ENCODE peak calls at places on chromosome 6, in seven cellular contexts. S is endothelial cell of umbilical vein, I is fibroblast of mammary gland, U is foreskin fibroblast, E is HCT116, R is astrocyte, L is body of pancreas. P is an unnamed sample.

GRCh38 chr6:154569136-154569862 is 58.8 kb upstream of the CNKSR3 start:
- DNase-seq in S (peak), U (no peak), I (no peak), R (no peak), E (no peak), L (no peak), P (peak)

GRCh38 chr6:111430605-111431378 is 52.2 kb downstream of the REV3L start:
- DNase-seq in S (no peak), L (no peak), I (no peak), E (no peak), U (no peak), R (no peak), P (no peak)

GRCh38 chr6:9516207-9516606 is 898.7 kb downstream of the TFAP2A start:
- DNase-seq in I (peak), S (no peak), E (peak), U (peak), R (peak), L (no peak), P (peak)

GRCh38 chr6:124798942-124799496 is 163.2 kb upstream of the RNF217 start:
- DNase-seq in U (no peak), E (no peak), I (peak), S (no peak), L (no peak), R (no peak), P (peak)

GRCh38 chr6:138492871-138493270 is 6.4 kb downstream of the NHSL1 start:
- DNase-seq in U (no peak), L (no peak), I (no peak), R (no peak), E (no peak), S (no peak), P (no peak)

GRCh38 chr6:154197176-154197850 is 158.3 kb downstream of the OPRM1 start:
- DNase-seq in E (no peak), U (peak), R (peak), S (no peak), L (no peak), I (peak), P (peak)

GRCh38 chr6:84623956-84624680 is 140.3 kb downstream of the TBX18 start:
- DNase-seq in S (peak), L (peak), E (no peak), R (peak), I (peak), U (peak), P (peak)

GRCh38 chr6:117483645-117484016 is 1.2 kb downstream of the DCBLD1 start:
- DNase-seq in R (no peak), E (no peak), I (peak), S (no peak), L (no peak), U (no peak), P (peak)

GRCh38 chr6:90446164-90446563 is 140.7 kb downstream of the MAP3K7 start:
- DNase-seq in U (no peak), L (no peak), E (no peak), S (peak), I (peak), R (peak), P (peak)

GRCh38 chr6:37630281-37630799 is 67.3 kb downstream of the MDGA1 start:
- DNase-seq in E (peak), R (peak), L (peak), I (peak), S (peak), U (peak), P (peak)

GRCh38 chr6:111469543-111469942 is 13.5 kb downstream of the REV3L start:
- DNase-seq in L (no peak), I (no peak), R (no peak), S (no peak), E (no peak), U (no peak), P (no peak)

GRCh38 chr6:122734529-122735203 is 44.9 kb upstream of the FABP7 start:
- DNase-seq in S (no peak), U (no peak), R (no peak), E (no peak), L (no peak), I (no peak), P (no peak)

GRCh38 chr6:128379577-128379976 is 140.8 kb downstream of the PTPRK start:
- DNase-seq in U (no peak), I (no peak), L (no peak), R (no peak), E (no peak), S (no peak), P (no peak)

GRCh38 chr6:72376736-72377135 is 245.1 kb upstream of the KCNQ5 start:
- DNase-seq in S (no peak), R (no peak), I (no peak), L (no peak), E (no peak), U (no peak), P (no peak)

GRCh38 chr6:99241905-99242534 is 107.5 kb downstream of the FAXC start:
- DNase-seq in U (peak), S (peak), L (no peak), I (peak), R (peak), E (peak), P (peak)

GRCh38 chr6:130602151-130602770 is 224.9 kb upstream of the SMLR1 start:
- DNase-seq in S (peak), I (peak), E (peak), U (peak), L (no peak), R (peak), P (peak)

GRCh38 chr6:26199057-26199772 is 112.0 kb downstream of the HFE start:
- DNase-seq in L (peak), U (peak), S (peak), E (peak), R (peak), I (peak), P (peak)

GRCh38 chr6:157323114-157323923 is at the start of gene TMEM242:
- DNase-seq in L (peak), E (peak), S (peak), U (peak), I (peak), R (peak), P (peak)
- TF ChIP-seq CTCF in L (peak), E (no peak), S (no peak), U (peak), I (peak), R (no peak), P (peak)

GRCh38 chr6:21870071-21870729 is 276.6 kb downstream of the SOX4 start:
- DNase-seq in R (no peak), L (no peak), U (no peak), E (no peak), I (peak), S (no peak), P (no peak)

GRCh38 chr6:21869085-21869771 is 275.7 kb downstream of the SOX4 start:
- DNase-seq in U (no peak), E (no peak), L (no peak), S (no peak), I (no peak), R (no peak), P (no peak)

GRCh38 chr6:21874372-21874771 is 280.8 kb downstream of the SOX4 start:
- DNase-seq in S (no peak), I (no peak), L (no peak), R (no peak), E (no peak), U (no peak), P (no peak)

GRCh38 chr6:21873562-21873961 is 280.0 kb downstream of the SOX4 start:
- DNase-seq in U (no peak), R (peak), L (peak), E (no peak), S (no peak), I (peak), P (peak)

DNA sequence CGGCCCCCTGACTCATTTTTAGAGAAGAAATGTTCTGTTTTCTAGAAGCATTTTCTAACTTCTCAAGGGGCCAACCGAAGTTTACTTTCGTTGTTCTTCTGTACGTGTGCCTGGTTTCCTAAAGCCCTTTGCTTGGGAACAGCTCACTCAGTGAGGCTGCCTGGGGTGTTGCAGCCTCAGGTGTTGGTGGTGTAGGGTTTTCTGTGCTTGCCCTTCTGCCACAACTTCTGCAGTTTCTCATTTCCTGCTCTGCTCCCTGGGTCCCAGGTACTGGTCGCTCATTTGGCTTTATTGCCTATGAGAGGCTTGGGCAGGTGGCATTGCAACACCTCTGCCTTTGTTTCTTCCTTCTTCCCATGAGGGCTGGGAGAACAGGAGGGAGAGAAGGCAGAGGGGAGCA is 278.3 kb downstream of the SOX4 start:
- DNase-seq in L (no peak), I (no peak), R (no peak), S (no peak), U (no peak), E (no peak), P (no peak)
- H3K4me3 ChIP-seq in L (no peak), I (no peak), R (no peak), S (no peak), U (no peak), E (no peak), P (no peak)

GRCh38 chr6:34196833-34197195 is 39.9 kb upstream of the HMGA1 start:
- DNase-seq in I (no peak), U (no peak), E (no peak), S (no peak), L (no peak), R (no peak), P (no peak)

GRCh38 chr6:34196116-34196832 is 40.4 kb upstream of the HMGA1 start:
- DNase-seq in R (peak), L (peak), E (peak), I (peak), S (peak), U (peak), P (peak)

GRCh38 chr6:34190504-34191122 is 44.7 kb upstream of the GRM4 start:
- DNase-seq in E (no peak), R (no peak), L (no peak), U (no peak), S (no peak), I (no peak), P (no peak)

GRCh38 chr6:34195726-34196115 is 41.0 kb upstream of the HMGA1 start:
- DNase-seq in L (no peak), U (no peak), I (no peak), R (no peak), E (no peak), S (no peak), P (no peak)

DNA sequence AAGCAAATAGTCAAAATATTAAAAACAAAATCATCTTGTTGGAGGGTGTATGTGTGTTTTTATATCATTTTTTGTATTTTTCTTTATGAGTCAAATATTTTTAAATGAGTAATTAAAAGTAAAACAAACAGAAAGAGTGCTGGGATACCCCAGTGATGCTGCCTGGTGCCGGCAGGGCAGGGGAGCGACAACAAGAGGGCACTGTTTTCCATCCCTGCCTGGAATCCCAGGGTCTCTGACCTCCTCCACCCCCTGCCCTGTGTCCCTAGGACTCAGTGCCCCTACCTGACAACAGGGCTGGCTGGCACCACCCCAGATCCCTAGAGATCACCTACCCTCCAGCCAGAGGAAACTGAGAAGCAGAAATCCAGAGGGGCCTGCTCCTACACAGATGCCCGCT is 41.9 kb upstream of the HMGA1 start:
- DNase-seq in E (no peak), L (no peak), S (no peak), U (no peak), R (no peak), I (no peak), P (no peak)
- TF ChIP-seq CTCF in E (peak), L (no peak), S (no peak), U (no peak), R (no peak), I (no peak), P (no peak)

GRCh38 chr6:31792741-31793140 is 2.8 kb downstream of the VARS1 start:
- DNase-seq in I (peak), L (no peak), R (peak), S (no peak), E (peak), U (no peak), P (peak)
- H3K4me3 ChIP-seq in I (no peak), L (no peak), R (peak), S (no peak), E (peak), U (no peak), P (no peak)

GRCh38 chr6:164214066-164214465 is 799.5 kb downstream of the QKI start:
- DNase-seq in S (no peak), E (no peak), I (no peak), L (no peak), U (no peak), R (no peak), P (no peak)

GRCh38 chr6:164216839-164217238 is 802.3 kb downstream of the QKI start:
- DNase-seq in U (no peak), S (no peak), R (no peak), L (no peak), I (no peak), E (no peak), P (no peak)

GRCh38 chr6:164216368-164216767 is 801.9 kb downstream of the QKI start:
- DNase-seq in R (no peak), S (no peak), I (no peak), U (no peak), E (no peak), L (no peak), P (no peak)
- TF ChIP-seq CTCF in R (no peak), S (no peak), I (no peak), U (no peak), E (no peak), L (no peak), P (no peak)

GRCh38 chr6:106844930-106845329 is 129.6 kb downstream of the CD24 start:
- DNase-seq in E (no peak), R (no peak), U (no peak), L (no peak), I (no peak), S (no peak), P (no peak)
- H3K4me3 ChIP-seq in E (no peak), R (no peak), U (no peak), L (no peak), I (no peak), S (no peak), P (no peak)

GRCh38 chr6:107972413-107973096 is 14.5 kb upstream of the SEC63 start:
- DNase-seq in E (no peak), U (no peak), L (no peak), R (no peak), I (no peak), S (no peak), P (peak)

GRCh38 chr6:107973594-107973993 is 15.6 kb upstream of the SEC63 start:
- DNase-seq in E (no peak), S (no peak), R (no peak), I (no peak), U (no peak), L (no peak), P (no peak)

GRCh38 chr6:107976267-107976783 is 18.3 kb upstream of the SEC63 start:
- DNase-seq in S (no peak), I (no peak), R (no peak), L (no peak), E (no peak), U (no peak), P (no peak)

GRCh38 chr6:107981695-107982094 is 23.7 kb upstream of the SEC63 start:
- DNase-seq in L (no peak), S (no peak), U (no peak), E (no peak), I (no peak), R (no peak), P (no peak)

GRCh38 chr6:107977283-107977682 is 19.3 kb upstream of the SEC63 start:
- DNase-seq in R (peak), U (peak), I (peak), E (no peak), L (no peak), S (peak), P (peak)
- TF ChIP-seq CTCF in R (peak), U (peak), I (peak), E (peak), L (peak), S (peak), P (peak)

GRCh38 chr6:47788498-47788884 is 6.7 kb downstream of the OPN5 start:
- DNase-seq in I (peak), R (no peak), E (no peak), L (no peak), S (no peak), U (no peak), P (peak)
- H3K4me3 ChIP-seq in I (no peak), R (no peak), E (no peak), L (no peak), S (no peak), U (no peak), P (no peak)

P was measured in fibroblast of pulmonary artery.